ENCODE peak calls at places on chromosome 18, in seven cellular contexts. One of them, this sample, is unnamed.

GRCh38 chr18:63890950-63891304 is 3.4 kb downstream of the SERPINB2 start:
- DNase-seq in esophagus muscularis mucosa: no peak
- DNase-seq in body of pancreas: no peak
- DNase-seq in sigmoid colon: no peak
- DNase-seq in tibial nerve: no peak
- DNase-seq in suprapubic skin: no peak
- DNase-seq in adrenal gland: no peak
- DNase-seq in this sample: no peak

GRCh38 chr18:6734746-6735430 is 5.4 kb downstream of the ARHGAP28 start:
- DNase-seq in esophagus muscularis mucosa: no peak
- DNase-seq in body of pancreas: no peak
- DNase-seq in sigmoid colon: no peak
- DNase-seq in tibial nerve: no peak
- DNase-seq in suprapubic skin: no peak
- DNase-seq in adrenal gland: no peak
- DNase-seq in this sample: no peak

GRCh38 chr18:70289351-70290330 is 796 bp downstream of the SOCS6 start:
- DNase-seq in esophagus muscularis mucosa: no peak
- DNase-seq in body of pancreas: peak; percentile 52
- DNase-seq in sigmoid colon: no peak
- DNase-seq in tibial nerve: no peak
- DNase-seq in suprapubic skin: no peak
- DNase-seq in adrenal gland: peak; percentile 57
- DNase-seq in this sample: no peak

GRCh38 chr18:13791181-13791580 is 32.8 kb upstream of the MC5R start:
- DNase-seq in esophagus muscularis mucosa: no peak
- DNase-seq in body of pancreas: no peak
- DNase-seq in sigmoid colon: no peak
- DNase-seq in tibial nerve: no peak
- DNase-seq in suprapubic skin: no peak
- DNase-seq in adrenal gland: no peak
- DNase-seq in this sample: no peak

GRCh38 chr18:32200766-32201165 is 10.9 kb downstream of the MEP1B start:
- DNase-seq in esophagus muscularis mucosa: no peak
- DNase-seq in body of pancreas: peak; percentile 10
- DNase-seq in sigmoid colon: no peak
- DNase-seq in tibial nerve: no peak
- DNase-seq in suprapubic skin: no peak
- DNase-seq in adrenal gland: no peak
- DNase-seq in this sample: no peak

GRCh38 chr18:52160652-52161051 is 179.3 kb upstream of the DCC start:
- DNase-seq in esophagus muscularis mucosa: no peak
- DNase-seq in body of pancreas: no peak
- DNase-seq in sigmoid colon: no peak
- DNase-seq in tibial nerve: no peak
- DNase-seq in suprapubic skin: no peak
- DNase-seq in adrenal gland: no peak
- DNase-seq in this sample: no peak

GRCh38 chr18:39841133-39842041 is 2113.6 kb upstream of the PIK3C3 start:
- DNase-seq in esophagus muscularis mucosa: no peak
- DNase-seq in body of pancreas: peak; percentile 53
- DNase-seq in sigmoid colon: peak; percentile 78
- DNase-seq in tibial nerve: peak; percentile 5
- DNase-seq in suprapubic skin: no peak
- DNase-seq in adrenal gland: peak; percentile 82
- DNase-seq in this sample: no peak

GRCh38 chr18:75958683-75959082 is 531.2 kb upstream of the SMIM21 start:
- DNase-seq in esophagus muscularis mucosa: no peak
- DNase-seq in body of pancreas: no peak
- DNase-seq in sigmoid colon: no peak
- DNase-seq in tibial nerve: no peak
- DNase-seq in suprapubic skin: no peak
- DNase-seq in adrenal gland: no peak
- DNase-seq in this sample: no peak

GRCh38 chr18:62982600-62983251 is 267.4 kb downstream of the PHLPP1 start:
- DNase-seq in esophagus muscularis mucosa: no peak
- DNase-seq in body of pancreas: peak; percentile 69
- DNase-seq in sigmoid colon: peak; percentile 79
- DNase-seq in tibial nerve: peak; percentile 83
- DNase-seq in suprapubic skin: no peak
- DNase-seq in adrenal gland: peak; percentile 82
- DNase-seq in this sample: no peak

GRCh38 chr18:29226201-29226600 is 1049.3 kb upstream of the CDH2 start:
- DNase-seq in esophagus muscularis mucosa: no peak
- DNase-seq in body of pancreas: no peak
- DNase-seq in sigmoid colon: no peak
- DNase-seq in tibial nerve: no peak
- DNase-seq in suprapubic skin: no peak
- DNase-seq in adrenal gland: no peak
- DNase-seq in this sample: no peak

GRCh38 chr18:967037-967576 is 62.4 kb downstream of the ADCYAP1 start:
- DNase-seq in esophagus muscularis mucosa: peak; percentile 78
- DNase-seq in body of pancreas: no peak
- DNase-seq in sigmoid colon: no peak
- DNase-seq in tibial nerve: no peak
- DNase-seq in suprapubic skin: no peak
- DNase-seq in adrenal gland: no peak
- DNase-seq in this sample: no peak

GRCh38 chr18:23066060-23066459 is 69.2 kb upstream of the CABLES1 start:
- DNase-seq in esophagus muscularis mucosa: no peak
- DNase-seq in body of pancreas: no peak
- DNase-seq in sigmoid colon: no peak
- DNase-seq in tibial nerve: no peak
- DNase-seq in suprapubic skin: no peak
- DNase-seq in adrenal gland: no peak
- DNase-seq in this sample: no peak

GRCh38 chr18:46622451-46622850 is 34.6 kb downstream of the LOXHD1 start:
- DNase-seq in esophagus muscularis mucosa: peak; percentile 90
- DNase-seq in body of pancreas: no peak
- DNase-seq in sigmoid colon: no peak
- DNase-seq in tibial nerve: no peak
- DNase-seq in suprapubic skin: no peak
- DNase-seq in adrenal gland: no peak
- DNase-seq in this sample: no peak

GRCh38 chr18:68436485-68436884 is 278.4 kb downstream of the TMX3 start:
- DNase-seq in esophagus muscularis mucosa: no peak
- DNase-seq in body of pancreas: no peak
- DNase-seq in sigmoid colon: no peak
- DNase-seq in tibial nerve: no peak
- DNase-seq in suprapubic skin: no peak
- DNase-seq in adrenal gland: no peak
- DNase-seq in this sample: no peak

GRCh38 chr18:62938006-62938405 is 222.7 kb downstream of the PHLPP1 start:
- DNase-seq in esophagus muscularis mucosa: no peak
- DNase-seq in body of pancreas: no peak
- DNase-seq in sigmoid colon: no peak
- DNase-seq in tibial nerve: no peak
- DNase-seq in suprapubic skin: no peak
- DNase-seq in adrenal gland: no peak
- DNase-seq in this sample: no peak

GRCh38 chr18:62327977-62328376 is 2.9 kb downstream of the TNFRSF11A start:
- DNase-seq in esophagus muscularis mucosa: no peak
- DNase-seq in body of pancreas: no peak
- DNase-seq in sigmoid colon: no peak
- DNase-seq in tibial nerve: no peak
- DNase-seq in suprapubic skin: no peak
- DNase-seq in adrenal gland: no peak
- DNase-seq in this sample: no peak

GRCh38 chr18:48767090-48767670 is 183.6 kb downstream of the SMAD7 start:
- DNase-seq in esophagus muscularis mucosa: no peak
- DNase-seq in body of pancreas: no peak
- DNase-seq in sigmoid colon: no peak
- DNase-seq in tibial nerve: no peak
- DNase-seq in suprapubic skin: no peak
- DNase-seq in adrenal gland: no peak
- DNase-seq in this sample: no peak
- H3K27me3 ChIP-seq in esophagus muscularis mucosa: no peaks in the 10 kb centered on the region
- H3K27me3 ChIP-seq in body of pancreas: no peaks in the 10 kb centered on the region
- H3K27me3 ChIP-seq in sigmoid colon: no peaks in the 10 kb centered on the region
- H3K27me3 ChIP-seq in tibial nerve: no peaks in the 10 kb centered on the region
- H3K27me3 ChIP-seq in suprapubic skin: no peaks in the 10 kb centered on the region
- H3K27me3 ChIP-seq in adrenal gland: no peaks in the 10 kb centered on the region
- H3K27me3 ChIP-seq in this sample: no peaks in the 10 kb centered on the region

GRCh38 chr18:27793013-27793412 is 383.9 kb downstream of the CDH2 start:
- DNase-seq in esophagus muscularis mucosa: no peak
- DNase-seq in body of pancreas: no peak
- DNase-seq in sigmoid colon: no peak
- DNase-seq in tibial nerve: no peak
- DNase-seq in suprapubic skin: no peak
- DNase-seq in adrenal gland: no peak
- DNase-seq in this sample: no peak
- H3K4me3 ChIP-seq in esophagus muscularis mucosa: no peak overlapping the region
- H3K4me3 ChIP-seq in body of pancreas: no peak overlapping the region
- H3K4me3 ChIP-seq in sigmoid colon: no peak overlapping the region
- H3K4me3 ChIP-seq in tibial nerve: no peak overlapping the region
- H3K4me3 ChIP-seq in suprapubic skin: no peak overlapping the region
- H3K4me3 ChIP-seq in adrenal gland: no peak overlapping the region
- H3K4me3 ChIP-seq in this sample: no peak overlapping the region

GRCh38 chr18:79203017-79203605 is 133.9 kb downstream of the ATP9B start:
- DNase-seq in esophagus muscularis mucosa: no peak
- DNase-seq in body of pancreas: no peak
- DNase-seq in sigmoid colon: no peak
- DNase-seq in tibial nerve: no peak
- DNase-seq in suprapubic skin: no peak
- DNase-seq in adrenal gland: no peak
- DNase-seq in this sample: no peak
- TF ChIP-seq POLR2A in esophagus muscularis mucosa: no peak
- TF ChIP-seq POLR2A in body of pancreas: no peak
- TF ChIP-seq POLR2A in sigmoid colon: no peak
- TF ChIP-seq POLR2A in tibial nerve: no peak
- TF ChIP-seq POLR2A in suprapubic skin: no peak
- TF ChIP-seq POLR2A in adrenal gland: no peak
- TF ChIP-seq POLR2A in this sample: no peak

DNA sequence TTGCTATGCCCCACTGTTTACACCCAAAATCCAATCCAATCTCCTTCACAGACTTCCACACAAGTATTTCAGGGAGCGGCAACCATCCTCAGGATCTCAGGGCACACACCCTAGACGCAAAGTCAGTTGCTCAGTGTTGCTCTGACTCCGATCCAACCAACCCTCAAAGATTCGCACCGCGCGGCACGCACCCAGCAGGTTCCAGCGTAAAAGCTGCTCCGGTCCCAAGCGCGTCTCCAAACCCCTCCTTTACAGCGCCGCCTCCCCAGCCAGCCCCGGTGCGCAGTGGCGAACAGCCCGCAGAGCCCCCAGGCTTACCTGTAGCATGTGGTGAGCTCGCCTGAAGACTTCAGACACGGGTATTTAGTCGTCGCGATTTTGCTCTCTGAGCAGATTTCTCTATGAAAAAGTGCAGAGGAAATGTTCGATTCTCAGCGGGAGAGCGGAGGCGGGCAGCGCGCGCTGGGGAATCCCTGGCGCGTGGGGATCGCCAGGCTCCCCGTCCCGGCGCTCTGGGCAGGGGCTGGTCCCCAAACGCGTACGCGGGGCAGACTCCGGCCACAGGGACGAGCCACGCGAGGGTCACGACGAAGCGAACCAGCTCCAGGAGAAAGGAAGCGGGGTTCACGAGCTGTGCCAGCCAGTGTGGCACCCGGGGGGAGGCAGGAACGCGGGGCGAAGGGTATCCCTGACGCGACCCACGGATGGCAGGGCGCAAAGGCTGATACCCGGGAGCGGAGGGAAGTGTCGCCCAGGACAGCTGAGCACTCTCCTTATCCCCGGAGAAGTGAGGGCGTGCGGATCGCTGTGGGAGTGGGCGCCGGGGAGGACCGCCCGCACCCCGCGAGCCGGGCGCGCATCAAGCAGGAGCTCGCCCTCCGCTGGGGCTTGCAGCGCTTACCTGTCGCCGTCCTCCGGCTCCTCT is 650 bp downstream of the CCBE1 start:
- DNase-seq in esophagus muscularis mucosa: no peak
- DNase-seq in body of pancreas: no peak
- DNase-seq in sigmoid colon: peak; percentile 78
- DNase-seq in tibial nerve: no peak
- DNase-seq in suprapubic skin: no peak
- DNase-seq in adrenal gland: no peak
- DNase-seq in this sample: no peak
- H3K27me3 ChIP-seq in esophagus muscularis mucosa: peaks cover 15% of the 10 kb centered on the region
- H3K27me3 ChIP-seq in body of pancreas: no peaks in the 10 kb centered on the region
- H3K27me3 ChIP-seq in sigmoid colon: no peaks in the 10 kb centered on the region
- H3K27me3 ChIP-seq in tibial nerve: no peaks in the 10 kb centered on the region
- H3K27me3 ChIP-seq in suprapubic skin: peaks cover 39% of the 10 kb centered on the region
- H3K27me3 ChIP-seq in adrenal gland: no peaks in the 10 kb centered on the region
- H3K27me3 ChIP-seq in this sample: peaks cover 5% of the 10 kb centered on the region

DNA sequence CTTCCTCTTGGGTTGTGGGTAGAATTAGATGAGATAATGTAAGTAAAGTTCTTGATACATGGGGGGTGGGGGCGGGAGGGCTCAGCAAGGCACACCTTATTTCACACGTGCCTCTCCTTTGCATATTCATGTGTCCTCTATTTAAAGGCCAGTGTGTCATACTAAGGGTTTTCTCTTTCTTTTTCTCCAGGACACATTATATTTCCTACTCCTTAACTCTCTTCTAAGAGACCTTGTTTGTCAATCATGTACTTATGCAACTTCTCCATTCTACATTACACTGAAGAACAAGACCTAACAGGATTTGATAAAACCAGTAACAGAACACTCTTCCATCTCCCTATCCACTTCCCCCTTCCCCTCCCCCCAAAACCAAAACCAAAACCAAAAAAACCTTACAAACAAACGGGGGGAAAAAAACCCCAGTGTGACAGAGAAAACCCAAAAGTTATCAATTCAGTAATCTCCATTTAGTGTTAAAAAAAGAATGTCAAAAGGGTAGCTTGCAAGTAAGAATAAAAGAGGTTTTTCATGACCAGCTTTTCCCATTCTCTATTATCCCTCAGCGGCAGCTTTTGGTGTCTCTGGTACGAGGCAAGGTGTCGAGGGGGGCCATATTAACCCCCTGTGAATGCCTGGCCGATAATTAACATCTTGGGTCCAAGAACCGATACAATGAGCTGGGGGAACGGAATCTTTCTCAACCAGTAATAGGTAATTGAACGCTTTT is 190.9 kb upstream of the TCF4 start:
- DNase-seq in esophagus muscularis mucosa: no peak
- DNase-seq in body of pancreas: no peak
- DNase-seq in sigmoid colon: no peak
- DNase-seq in tibial nerve: no peak
- DNase-seq in suprapubic skin: no peak
- DNase-seq in adrenal gland: no peak
- DNase-seq in this sample: no peak
- H3K4me3 ChIP-seq in esophagus muscularis mucosa: peak overlapping the region; percentile 62
- H3K4me3 ChIP-seq in body of pancreas: no peak overlapping the region
- H3K4me3 ChIP-seq in sigmoid colon: peak overlapping the region; percentile 65
- H3K4me3 ChIP-seq in tibial nerve: peak overlapping the region; percentile 59
- H3K4me3 ChIP-seq in suprapubic skin: peak overlapping the region; percentile 57
- H3K4me3 ChIP-seq in adrenal gland: no peak overlapping the region
- H3K4me3 ChIP-seq in this sample: peak overlapping the region; percentile 71

DNA sequence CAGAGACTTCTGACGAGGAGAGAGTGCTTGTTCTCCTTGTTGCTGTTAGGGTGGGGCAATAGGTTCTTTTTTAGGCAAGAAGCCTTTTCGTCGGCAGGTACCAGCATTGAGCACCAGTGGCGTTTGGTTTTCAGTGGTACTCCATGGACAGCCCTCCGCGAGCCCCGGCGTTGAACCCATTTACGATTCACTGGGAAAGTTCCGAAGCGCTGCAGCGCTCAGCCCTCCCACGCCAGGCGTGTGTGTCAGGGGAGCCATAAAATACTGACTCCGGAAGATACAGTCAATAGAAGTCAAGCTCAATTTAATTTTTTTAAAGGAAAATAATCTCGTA is 494 bp upstream of the ROCK1 start:
- DNase-seq in esophagus muscularis mucosa: no peak
- DNase-seq in body of pancreas: no peak
- DNase-seq in sigmoid colon: no peak
- DNase-seq in tibial nerve: no peak
- DNase-seq in suprapubic skin: peak; percentile 84
- DNase-seq in adrenal gland: no peak
- DNase-seq in this sample: no peak
- TF ChIP-seq POLR2A in esophagus muscularis mucosa: no peak
- TF ChIP-seq POLR2A in body of pancreas: no peak
- TF ChIP-seq POLR2A in sigmoid colon: no peak
- TF ChIP-seq POLR2A in tibial nerve: no peak
- TF ChIP-seq POLR2A in suprapubic skin: no peak
- TF ChIP-seq POLR2A in adrenal gland: no peak
- TF ChIP-seq POLR2A in this sample: no peak